ENCODE peak calls at places on chromosomes 12 and 14, in seven cellular contexts. One of them, this sample, is unnamed.

GRCh38 chr14:36426836-36427235 is 93.2 kb downstream of the NKX2-1 start:
- DNase-seq in K562: no peak
- DNase-seq in tibial nerve: no peak
- DNase-seq in CD8-positive, alpha-beta T cell: no peak
- DNase-seq in activated CD8-positive, alpha-beta T cell treated with anti-CD3 and anti-CD28 coated beads for 36 hours: no peak
- DNase-seq in ascending aorta: no peak
- DNase-seq in GM12878: no peak
- DNase-seq in this sample: no peak

GRCh38 chr14:92890830-92891598 is 31.9 kb upstream of the CHGA start:
- DNase-seq in CD8-positive, alpha-beta T cell: no peak
- DNase-seq in GM12878: no peak
- DNase-seq in tibial nerve: no peak
- DNase-seq in K562: no peak
- DNase-seq in ascending aorta: no peak
- DNase-seq in activated CD8-positive, alpha-beta T cell treated with anti-CD3 and anti-CD28 coated beads for 36 hours: peak; percentile 14
- DNase-seq in this sample: no peak

GRCh38 chr12:109714913-109715244 is 1.3 kb downstream of the FAM222A start:
- DNase-seq in K562: no peak
- DNase-seq in tibial nerve: no peak
- DNase-seq in ascending aorta: no peak
- DNase-seq in CD8-positive, alpha-beta T cell: no peak
- DNase-seq in GM12878: no peak
- DNase-seq in activated CD8-positive, alpha-beta T cell treated with anti-CD3 and anti-CD28 coated beads for 36 hours: no peak
- DNase-seq in this sample: no peak

GRCh38 chr12:25958254-25959068 is at the start of gene RASSF8:
- DNase-seq in GM12878: no peak
- DNase-seq in CD8-positive, alpha-beta T cell: no peak
- DNase-seq in K562: peak; percentile 78
- DNase-seq in activated CD8-positive, alpha-beta T cell treated with anti-CD3 and anti-CD28 coated beads for 36 hours: peak; percentile 29
- DNase-seq in ascending aorta: peak; percentile 81
- DNase-seq in tibial nerve: peak; percentile 37
- DNase-seq in this sample: peak; percentile 89

GRCh38 chr14:64689292-64689691 is 14.9 kb upstream of the PLEKHG3 start:
- DNase-seq in activated CD8-positive, alpha-beta T cell treated with anti-CD3 and anti-CD28 coated beads for 36 hours: no peak
- DNase-seq in ascending aorta: no peak
- DNase-seq in tibial nerve: no peak
- DNase-seq in CD8-positive, alpha-beta T cell: no peak
- DNase-seq in GM12878: no peak
- DNase-seq in K562: no peak
- DNase-seq in this sample: no peak

GRCh38 chr14:85333313-85333712 is 196.6 kb upstream of the FLRT2 start:
- DNase-seq in ascending aorta: no peak
- DNase-seq in GM12878: no peak
- DNase-seq in K562: no peak
- DNase-seq in activated CD8-positive, alpha-beta T cell treated with anti-CD3 and anti-CD28 coated beads for 36 hours: peak; percentile 8
- DNase-seq in tibial nerve: no peak
- DNase-seq in CD8-positive, alpha-beta T cell: no peak
- DNase-seq in this sample: no peak

GRCh38 chr12:88248606-88249005 is 106.5 kb downstream of the TMTC3 start:
- DNase-seq in activated CD8-positive, alpha-beta T cell treated with anti-CD3 and anti-CD28 coated beads for 36 hours: no peak
- DNase-seq in CD8-positive, alpha-beta T cell: no peak
- DNase-seq in ascending aorta: no peak
- DNase-seq in GM12878: no peak
- DNase-seq in tibial nerve: no peak
- DNase-seq in K562: no peak
- DNase-seq in this sample: no peak

GRCh38 chr14:26395726-26396125 is 202.1 kb downstream of the NOVA1 start:
- DNase-seq in K562: no peak
- DNase-seq in ascending aorta: no peak
- DNase-seq in CD8-positive, alpha-beta T cell: no peak
- DNase-seq in tibial nerve: no peak
- DNase-seq in activated CD8-positive, alpha-beta T cell treated with anti-CD3 and anti-CD28 coated beads for 36 hours: no peak
- DNase-seq in GM12878: no peak
- DNase-seq in this sample: no peak

GRCh38 chr14:106228541-106229158 is 702.3 kb downstream of the TMEM121 start:
- DNase-seq in activated CD8-positive, alpha-beta T cell treated with anti-CD3 and anti-CD28 coated beads for 36 hours: peak; percentile 49
- DNase-seq in GM12878: no peak
- DNase-seq in K562: no peak
- DNase-seq in ascending aorta: no peak
- DNase-seq in tibial nerve: no peak
- DNase-seq in CD8-positive, alpha-beta T cell: no peak
- DNase-seq in this sample: no peak

GRCh38 chr12:56221233-56221756 is 427 bp downstream of the RNF41 start:
- DNase-seq in ascending aorta: peak; percentile 91
- DNase-seq in activated CD8-positive, alpha-beta T cell treated with anti-CD3 and anti-CD28 coated beads for 36 hours: peak; percentile 20
- DNase-seq in tibial nerve: no peak
- DNase-seq in CD8-positive, alpha-beta T cell: no peak
- DNase-seq in K562: no peak
- DNase-seq in GM12878: no peak
- DNase-seq in this sample: no peak

GRCh38 chr12:94165670-94166069 is 17.3 kb downstream of the PLXNC1 start:
- DNase-seq in K562: no peak
- DNase-seq in tibial nerve: no peak
- DNase-seq in GM12878: no peak
- DNase-seq in CD8-positive, alpha-beta T cell: no peak
- DNase-seq in ascending aorta: no peak
- DNase-seq in activated CD8-positive, alpha-beta T cell treated with anti-CD3 and anti-CD28 coated beads for 36 hours: no peak
- DNase-seq in this sample: no peak

GRCh38 chr14:24056800-24057184 is 5.0 kb downstream of the CARMIL3 start:
- DNase-seq in GM12878: no peak
- DNase-seq in tibial nerve: no peak
- DNase-seq in activated CD8-positive, alpha-beta T cell treated with anti-CD3 and anti-CD28 coated beads for 36 hours: no peak
- DNase-seq in ascending aorta: no peak
- DNase-seq in CD8-positive, alpha-beta T cell: no peak
- DNase-seq in K562: no peak
- DNase-seq in this sample: no peak

GRCh38 chr14:24070285-24071143 is 848 bp upstream of the CPNE6 start:
- DNase-seq in GM12878: no peak
- DNase-seq in activated CD8-positive, alpha-beta T cell treated with anti-CD3 and anti-CD28 coated beads for 36 hours: no peak
- DNase-seq in ascending aorta: no peak
- DNase-seq in tibial nerve: no peak
- DNase-seq in CD8-positive, alpha-beta T cell: no peak
- DNase-seq in K562: no peak
- DNase-seq in this sample: no peak

GRCh38 chr12:2796187-2796663 is 1.5 kb downstream of the FKBP4 start:
- DNase-seq in ascending aorta: peak; percentile 40
- DNase-seq in tibial nerve: no peak
- DNase-seq in activated CD8-positive, alpha-beta T cell treated with anti-CD3 and anti-CD28 coated beads for 36 hours: no peak
- DNase-seq in CD8-positive, alpha-beta T cell: no peak
- DNase-seq in GM12878: no peak
- DNase-seq in K562: no peak
- DNase-seq in this sample: peak; percentile 32

GRCh38 chr14:51491036-51491545 is 160.6 kb upstream of the FRMD6 start:
- DNase-seq in activated CD8-positive, alpha-beta T cell treated with anti-CD3 and anti-CD28 coated beads for 36 hours: no peak
- DNase-seq in CD8-positive, alpha-beta T cell: no peak
- DNase-seq in ascending aorta: no peak
- DNase-seq in tibial nerve: no peak
- DNase-seq in K562: no peak
- DNase-seq in GM12878: no peak
- DNase-seq in this sample: no peak

GRCh38 chr14:101113835-101114725 is 210.6 kb upstream of the RTL1 start:
- DNase-seq in CD8-positive, alpha-beta T cell: no peak
- DNase-seq in ascending aorta: peak; percentile 38
- DNase-seq in GM12878: no peak
- DNase-seq in activated CD8-positive, alpha-beta T cell treated with anti-CD3 and anti-CD28 coated beads for 36 hours: no peak
- DNase-seq in K562: no peak
- DNase-seq in tibial nerve: no peak
- DNase-seq in this sample: no peak

GRCh38 chr14:91358654-91359210 is 58.9 kb downstream of the CCDC88C start:
- DNase-seq in GM12878: no peak
- DNase-seq in K562: no peak
- DNase-seq in activated CD8-positive, alpha-beta T cell treated with anti-CD3 and anti-CD28 coated beads for 36 hours: no peak
- DNase-seq in tibial nerve: no peak
- DNase-seq in ascending aorta: no peak
- DNase-seq in CD8-positive, alpha-beta T cell: no peak
- DNase-seq in this sample: no peak

GRCh38 chr14:88542857-88543795 is 11.7 kb downstream of the PTPN21 start:
- DNase-seq in K562: no peak
- DNase-seq in CD8-positive, alpha-beta T cell: no peak
- DNase-seq in tibial nerve: no peak
- DNase-seq in GM12878: no peak
- DNase-seq in activated CD8-positive, alpha-beta T cell treated with anti-CD3 and anti-CD28 coated beads for 36 hours: no peak
- DNase-seq in ascending aorta: no peak
- DNase-seq in this sample: no peak

GRCh38 chr12:120109570-120110267 is 6.8 kb downstream of the RAB35 start:
- DNase-seq in ascending aorta: no peak
- DNase-seq in tibial nerve: no peak
- DNase-seq in CD8-positive, alpha-beta T cell: no peak
- DNase-seq in GM12878: no peak
- DNase-seq in activated CD8-positive, alpha-beta T cell treated with anti-CD3 and anti-CD28 coated beads for 36 hours: no peak
- DNase-seq in K562: no peak
- DNase-seq in this sample: no peak

GRCh38 chr12:120287491-120287890 is 4.2 kb downstream of the RNU4-2 start:
- DNase-seq in activated CD8-positive, alpha-beta T cell treated with anti-CD3 and anti-CD28 coated beads for 36 hours: no peak
- DNase-seq in GM12878: no peak
- DNase-seq in ascending aorta: no peak
- DNase-seq in tibial nerve: no peak
- DNase-seq in CD8-positive, alpha-beta T cell: no peak
- DNase-seq in K562: no peak
- DNase-seq in this sample: no peak

GRCh38 chr14:91377700-91378652 is 39.6 kb downstream of the CCDC88C start:
- DNase-seq in K562: no peak
- DNase-seq in activated CD8-positive, alpha-beta T cell treated with anti-CD3 and anti-CD28 coated beads for 36 hours: peak; percentile 85
- DNase-seq in ascending aorta: no peak
- DNase-seq in CD8-positive, alpha-beta T cell: no peak
- DNase-seq in tibial nerve: no peak
- DNase-seq in GM12878: no peak
- DNase-seq in this sample: no peak

GRCh38 chr12:125633686-125634085 is 568.5 kb downstream of the AACS start:
- DNase-seq in K562: no peak
- DNase-seq in activated CD8-positive, alpha-beta T cell treated with anti-CD3 and anti-CD28 coated beads for 36 hours: no peak
- DNase-seq in GM12878: no peak
- DNase-seq in ascending aorta: no peak
- DNase-seq in tibial nerve: no peak
- DNase-seq in CD8-positive, alpha-beta T cell: no peak
- DNase-seq in this sample: no peak
- TF ChIP-seq CTCF in K562: no peak
- TF ChIP-seq CTCF in activated CD8-positive, alpha-beta T cell treated with anti-CD3 and anti-CD28 coated beads for 36 hours: no peak
- TF ChIP-seq CTCF in GM12878: no peak
- TF ChIP-seq CTCF in ascending aorta: no peak
- TF ChIP-seq CTCF in tibial nerve: no peak
- TF ChIP-seq CTCF in CD8-positive, alpha-beta T cell: no peak
- TF ChIP-seq CTCF in this sample: no peak

DNA sequence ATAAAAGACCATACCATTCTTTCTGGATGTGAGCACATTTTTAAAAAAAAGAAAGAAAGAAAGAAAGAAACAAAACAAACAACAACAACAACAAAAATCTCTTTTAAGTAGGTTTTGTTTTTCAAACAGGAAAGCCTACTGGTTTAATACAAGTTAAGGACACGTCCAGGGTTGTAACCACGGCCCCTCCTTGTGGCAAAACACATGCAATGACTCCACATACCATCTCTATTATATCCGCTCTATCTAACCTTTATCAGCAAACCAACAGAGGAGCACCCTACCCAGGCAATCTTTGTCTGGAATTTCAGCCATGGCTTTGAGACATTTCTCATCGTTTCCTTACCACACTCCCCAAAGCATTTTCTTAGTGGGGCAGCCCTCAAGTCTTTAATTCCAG is 360.5 kb upstream of the TMPO start:
- DNase-seq in ascending aorta: no peak
- DNase-seq in tibial nerve: no peak
- DNase-seq in CD8-positive, alpha-beta T cell: no peak
- DNase-seq in GM12878: no peak
- DNase-seq in activated CD8-positive, alpha-beta T cell treated with anti-CD3 and anti-CD28 coated beads for 36 hours: no peak
- DNase-seq in K562: no peak
- DNase-seq in this sample: no peak
- TF ChIP-seq CTCF in ascending aorta: no peak
- TF ChIP-seq CTCF in tibial nerve: peak; percentile 11
- TF ChIP-seq CTCF in CD8-positive, alpha-beta T cell: no peak
- TF ChIP-seq CTCF in GM12878: no peak
- TF ChIP-seq CTCF in activated CD8-positive, alpha-beta T cell treated with anti-CD3 and anti-CD28 coated beads for 36 hours: no peak
- TF ChIP-seq CTCF in K562: no peak
- TF ChIP-seq CTCF in this sample: no peak

GRCh38 chr12:8676651-8677050 is 14.0 kb upstream of the MFAP5 start:
- DNase-seq in tibial nerve: no peak
- DNase-seq in CD8-positive, alpha-beta T cell: no peak
- DNase-seq in activated CD8-positive, alpha-beta T cell treated with anti-CD3 and anti-CD28 coated beads for 36 hours: no peak
- DNase-seq in K562: no peak
- DNase-seq in ascending aorta: peak; percentile 22
- DNase-seq in GM12878: no peak
- DNase-seq in this sample: no peak

GRCh38 chr12:8677362-8677761 is 14.7 kb upstream of the MFAP5 start:
- DNase-seq in CD8-positive, alpha-beta T cell: no peak
- DNase-seq in activated CD8-positive, alpha-beta T cell treated with anti-CD3 and anti-CD28 coated beads for 36 hours: no peak
- DNase-seq in ascending aorta: no peak
- DNase-seq in GM12878: no peak
- DNase-seq in tibial nerve: no peak
- DNase-seq in K562: no peak
- DNase-seq in this sample: no peak

GRCh38 chr12:8681129-8681902 is 16.5 kb upstream of the RIMKLB start:
- DNase-seq in GM12878: no peak
- DNase-seq in activated CD8-positive, alpha-beta T cell treated with anti-CD3 and anti-CD28 coated beads for 36 hours: no peak
- DNase-seq in CD8-positive, alpha-beta T cell: no peak
- DNase-seq in tibial nerve: no peak
- DNase-seq in K562: no peak
- DNase-seq in ascending aorta: peak; percentile 62
- DNase-seq in this sample: no peak

GRCh38 chr12:8678661-8679111 is 16.1 kb upstream of the MFAP5 start:
- DNase-seq in tibial nerve: no peak
- DNase-seq in ascending aorta: peak; percentile 49
- DNase-seq in activated CD8-positive, alpha-beta T cell treated with anti-CD3 and anti-CD28 coated beads for 36 hours: no peak
- DNase-seq in GM12878: no peak
- DNase-seq in CD8-positive, alpha-beta T cell: no peak
- DNase-seq in K562: no peak
- DNase-seq in this sample: no peak

DNA sequence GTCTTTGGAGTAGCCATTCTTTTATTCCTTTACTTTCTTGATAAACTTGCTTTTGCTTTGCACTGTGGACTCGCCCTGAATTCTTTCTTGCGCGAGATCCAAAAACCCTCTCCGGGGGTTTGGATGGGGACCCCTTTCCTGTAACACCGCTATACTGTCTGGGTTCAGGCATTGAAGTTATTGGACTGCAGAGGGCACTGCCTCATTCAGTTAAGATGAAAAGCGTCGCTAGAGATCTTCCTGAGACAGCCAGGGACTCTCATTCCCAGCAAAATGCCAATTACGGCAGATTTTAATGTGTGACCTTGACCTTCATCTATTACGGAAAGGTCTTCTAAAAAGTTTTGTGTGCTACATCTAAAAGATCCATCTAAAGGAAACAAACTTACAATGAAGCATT is 17.3 kb upstream of the RIMKLB start:
- DNase-seq in CD8-positive, alpha-beta T cell: no peak
- DNase-seq in tibial nerve: no peak
- DNase-seq in GM12878: no peak
- DNase-seq in activated CD8-positive, alpha-beta T cell treated with anti-CD3 and anti-CD28 coated beads for 36 hours: no peak
- DNase-seq in ascending aorta: no peak
- DNase-seq in K562: no peak
- DNase-seq in this sample: no peak
- TF ChIP-seq CTCF in CD8-positive, alpha-beta T cell: no peak
- TF ChIP-seq CTCF in tibial nerve: no peak
- TF ChIP-seq CTCF in GM12878: no peak
- TF ChIP-seq CTCF in activated CD8-positive, alpha-beta T cell treated with anti-CD3 and anti-CD28 coated beads for 36 hours: no peak
- TF ChIP-seq CTCF in ascending aorta: peak; percentile 17
- TF ChIP-seq CTCF in K562: peak; percentile 2
- TF ChIP-seq CTCF in this sample: no peak

DNA sequence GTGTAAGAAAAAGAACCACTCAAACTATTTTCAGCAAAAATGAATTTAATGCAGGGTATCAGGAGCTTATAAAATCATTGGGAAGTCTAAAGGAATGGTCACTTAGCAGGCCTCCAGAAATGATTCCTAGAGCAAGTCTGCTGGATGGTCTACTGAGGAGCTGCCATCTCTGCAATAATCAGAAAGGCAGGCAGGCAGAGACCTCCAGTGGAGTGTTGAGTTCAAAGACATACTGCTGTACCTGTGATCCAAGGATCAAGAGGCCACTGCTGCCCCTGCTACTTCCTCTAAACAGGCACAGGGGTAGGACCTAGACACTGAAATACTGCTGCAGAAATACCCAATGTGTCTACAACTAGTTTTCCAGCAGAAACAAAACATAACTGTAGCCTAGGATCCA is 14.5 kb upstream of the KICS2 start:
- DNase-seq in activated CD8-positive, alpha-beta T cell treated with anti-CD3 and anti-CD28 coated beads for 36 hours: no peak
- DNase-seq in ascending aorta: no peak
- DNase-seq in CD8-positive, alpha-beta T cell: no peak
- DNase-seq in GM12878: no peak
- DNase-seq in K562: no peak
- DNase-seq in tibial nerve: no peak
- DNase-seq in this sample: no peak
- TF ChIP-seq CTCF in activated CD8-positive, alpha-beta T cell treated with anti-CD3 and anti-CD28 coated beads for 36 hours: no peak
- TF ChIP-seq CTCF in ascending aorta: no peak
- TF ChIP-seq CTCF in CD8-positive, alpha-beta T cell: no peak
- TF ChIP-seq CTCF in GM12878: no peak
- TF ChIP-seq CTCF in K562: no peak
- TF ChIP-seq CTCF in tibial nerve: no peak
- TF ChIP-seq CTCF in this sample: no peak